ENCODE peak calls at places on chromosomes 7 and 10, in four cellular contexts. X, P, S and Y are unnamed samples. For H3K9me3, the result is how much of the 10 kb centered on the place peaks cover.

GRCh38 chr10:59945590-59945989 is 39.2 kb upstream of the CCDC6 start:
- DNase-seq in X (no peak), P (no peak), S (no peak), Y (no peak)

GRCh38 chr7:29102554-29103151 is 43.7 kb downstream of the CPVL start:
- DNase-seq in X (peak), P (peak), S (peak), Y (no peak)

GRCh38 chr10:29736325-29737208 is 101.8 kb upstream of the SVIL start:
- DNase-seq in X (no peak), P (peak), S (no peak), Y (peak)

GRCh38 chr7:8229927-8230326 is 32.0 kb downstream of the ICA1 start:
- DNase-seq in X (no peak), P (no peak), S (no peak), Y (no peak)

GRCh38 chr10:102645741-102646609 is 1.7 kb downstream of the TRIM8 start:
- DNase-seq in X (peak), P (peak), S (peak), Y (no peak)

GRCh38 chr7:150666412-150666811 is 19.1 kb upstream of the GIMAP2 start:
- DNase-seq in X (no peak), P (no peak), S (no peak), Y (no peak)

GRCh38 chr10:30553018-30553624 is 76.4 kb downstream of the LYZL2 start:
- DNase-seq in X (no peak), P (no peak), S (no peak), Y (peak)

GRCh38 chr7:582931-583330 is 63.3 kb upstream of the PDGFA start:
- DNase-seq in X (no peak), P (no peak), S (no peak), Y (no peak)

GRCh38 chr7:15561840-15562239 is at the start of gene AGMO:
- DNase-seq in X (no peak), P (no peak), S (no peak), Y (peak)

GRCh38 chr7:32069251-32069650 is 956 bp downstream of the PDE1C start:
- DNase-seq in X (no peak), P (no peak), S (no peak), Y (no peak)
- H3K27ac ChIP-seq in X (no peak), P (peak), S (no peak), Y (no peak)

GRCh38 chr7:21357146-21358097 is 70.5 kb upstream of the SP4 start:
- DNase-seq in X (no peak), P (no peak), S (no peak), Y (no peak)

GRCh38 chr7:21352540-21353387 is 75.1 kb upstream of the SP4 start:
- DNase-seq in X (peak), P (no peak), S (peak), Y (no peak)

GRCh38 chr7:21353388-21353780 is 74.5 kb upstream of the SP4 start:
- DNase-seq in X (no peak), P (no peak), S (no peak), Y (no peak)

GRCh38 chr7:21354284-21354683 is 73.6 kb upstream of the SP4 start:
- DNase-seq in X (no peak), P (no peak), S (no peak), Y (no peak)

GRCh38 chr7:21355406-21355874 is 72.4 kb upstream of the SP4 start:
- DNase-seq in X (no peak), P (no peak), S (peak), Y (no peak)
- H3K4me2 ChIP-seq in X (no peak), P (no peak), S (no peak), Y (no peak)

DNA sequence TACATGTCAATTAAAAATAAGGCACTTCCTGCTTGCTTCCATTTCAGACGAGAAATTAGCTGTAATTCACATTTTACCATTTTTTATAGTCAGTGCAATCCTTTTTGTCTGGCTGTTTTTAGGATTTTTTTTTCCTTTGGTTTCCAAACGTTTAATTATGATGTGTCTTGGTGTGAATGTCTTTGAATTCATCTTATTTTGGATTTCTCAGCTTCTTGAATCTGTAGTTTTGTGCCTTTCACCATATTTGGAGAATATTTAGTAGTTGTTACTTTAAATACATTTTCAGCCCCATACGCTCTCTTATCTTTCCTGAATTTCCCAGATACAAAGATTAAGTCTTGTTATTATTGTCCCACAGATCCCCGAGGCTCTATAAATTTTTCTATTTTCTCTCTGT is 2.4 kb upstream of the SCART1 start:
- DNase-seq in X (no peak), P (no peak), S (no peak), Y (no peak)
- H3K9me3 ChIP-seq in X (under half), P (under half), S (under half), Y (under half)

GRCh38 chr10:79116363-79116762 is 47.6 kb downstream of the ZMIZ1 start:
- DNase-seq in X (no peak), P (no peak), S (no peak), Y (no peak)
- H3K27ac ChIP-seq in X (peak), P (no peak), S (no peak), Y (no peak)

DNA sequence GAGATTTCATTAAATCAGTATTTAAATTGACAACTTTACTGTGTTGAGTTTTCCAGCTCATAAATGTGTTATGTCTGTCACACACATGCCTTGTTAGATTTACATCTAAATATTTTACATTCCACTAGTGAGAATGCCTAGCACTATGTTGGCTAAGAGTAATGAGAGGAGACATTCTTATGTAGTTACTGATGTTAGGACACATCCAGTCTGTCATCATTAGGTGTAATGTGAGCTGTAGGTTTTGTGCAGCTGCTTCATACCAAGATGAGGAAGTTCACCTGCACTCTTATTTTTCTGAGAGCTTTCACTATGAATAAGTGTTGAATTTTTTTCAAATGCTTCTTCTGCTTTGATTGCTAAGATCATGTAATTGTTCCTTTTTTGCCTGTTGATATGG is 218.0 kb upstream of the IGFBP3 start:
- DNase-seq in X (no peak), P (peak), S (no peak), Y (no peak)
- H3K4me2 ChIP-seq in X (no peak), P (peak), S (no peak), Y (no peak)

GRCh38 chr7:18978108-18978495 is 139.3 kb downstream of the TWIST1 start:
- DNase-seq in X (no peak), P (peak), S (no peak), Y (no peak)
- H3K9me3 ChIP-seq in X (under half), P (under half), S (under half), Y (under half)

DNA sequence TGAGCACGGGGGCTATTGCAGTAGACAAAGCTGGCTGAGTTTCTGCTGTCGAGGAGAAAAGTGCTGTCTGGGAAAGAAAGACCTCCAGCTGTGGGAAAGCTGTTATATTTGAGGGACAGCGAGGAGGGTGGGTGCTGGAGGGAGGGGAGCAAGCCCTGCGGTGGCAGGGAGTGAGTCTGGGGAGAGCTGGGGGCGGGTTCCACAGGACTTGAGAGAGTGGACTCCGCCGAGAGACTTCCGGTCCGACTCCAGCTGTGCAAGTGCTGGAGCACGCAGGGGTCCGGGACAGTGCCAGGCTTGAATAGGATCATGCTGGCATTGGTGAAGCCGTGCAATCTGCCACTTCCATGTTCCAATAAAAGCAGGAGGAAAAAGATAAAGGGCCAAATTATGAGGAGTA is 602.1 kb upstream of the FOXK1 start:
- DNase-seq in X (no peak), P (no peak), S (no peak), Y (no peak)
- H3K27ac ChIP-seq in X (no peak), P (no peak), S (no peak), Y (no peak)

GRCh38 chr7:90945104-90945752 is 319.0 kb upstream of the FZD1 start:
- DNase-seq in X (no peak), P (peak), S (no peak), Y (no peak)
- H3K4me2 ChIP-seq in X (no peak), P (peak), S (no peak), Y (no peak)

GRCh38 chr7:117069379-117069778 is 116.1 kb downstream of the ST7 start:
- DNase-seq in X (no peak), P (no peak), S (no peak), Y (no peak)
- H3K9me3 ChIP-seq in X (under half), P (under half), S (under half), Y (under half)

DNA sequence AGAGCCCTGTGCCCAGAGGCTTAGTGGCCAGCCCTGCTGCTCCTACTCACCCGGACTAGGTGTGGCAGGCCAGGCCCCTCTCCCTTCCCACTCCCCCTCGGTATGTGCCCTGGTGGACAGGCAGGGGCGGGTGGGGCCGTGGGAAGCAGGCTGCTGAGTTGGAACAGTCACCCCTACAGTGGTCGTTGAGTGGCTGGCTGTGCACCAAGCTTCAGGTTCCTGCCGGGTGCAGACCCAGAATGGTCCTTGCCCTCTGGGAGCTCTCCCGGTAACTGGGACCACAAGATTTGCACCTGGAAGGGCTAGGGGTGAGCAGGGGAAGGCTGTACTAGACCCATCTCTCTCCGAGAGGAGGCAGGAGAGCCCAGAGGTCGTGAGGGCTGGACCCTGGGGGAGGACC is 68.6 kb downstream of the ZMIZ1 start:
- DNase-seq in X (peak), P (peak), S (no peak), Y (no peak)
- H3K27ac ChIP-seq in X (peak), P (peak), S (no peak), Y (no peak)